ENCODE peak calls at places on chromosomes 12 and 14, in four cellular contexts. L, X, K and P are unnamed samples.

GRCh38 chr12:61023231-61023630 is 1237.0 kb upstream of the USP15 start:
- DNase-seq in L (no peak), K (no peak), X (no peak), P (no peak)

GRCh38 chr12:106136263-106136662 is 2.5 kb downstream of the NUAK1 start:
- DNase-seq in L (peak; percentile 70), X (peak; percentile 68), K (peak; percentile 44), P (peak; percentile 43)

GRCh38 chr12:64450711-64451486 is 1.0 kb upstream of the TBK1 start:
- DNase-seq in K (no peak), X (no peak), L (no peak), P (no peak)

GRCh38 chr12:98295681-98296080 is 219.7 kb upstream of the TMPO start:
- DNase-seq in X (no peak), K (no peak), L (no peak), P (no peak)

GRCh38 chr12:6829532-6830220 is 1.5 kb downstream of the P3H3 start:
- DNase-seq in L (no peak), K (no peak), X (no peak), P (no peak)

GRCh38 chr14:95521001-95521400 is 4.6 kb upstream of the SYNE3 start:
- DNase-seq in X (no peak), K (no peak), L (no peak), P (no peak)

GRCh38 chr12:128783129-128783574 is 40.6 kb downstream of the SLC15A4 start:
- DNase-seq in X (no peak), L (no peak), K (peak; percentile 56), P (no peak)

GRCh38 chr12:104665296-104665695 is 208.5 kb downstream of the CHST11 start:
- DNase-seq in X (no peak), K (no peak), L (no peak), P (no peak)

GRCh38 chr14:51873221-51873893 is 12.9 kb downstream of the GNG2 start:
- DNase-seq in L (no peak), K (no peak), X (peak; percentile 78), P (no peak)

GRCh38 chr14:99872786-99873440 is 79.7 kb downstream of the EML1 start:
- DNase-seq in K (no peak), L (no peak), X (no peak), P (no peak)